ENCODE peak calls at places on chromosomes 4 and X, in four cellular contexts. S is suprapubic skin, W is HCT116, Z is thyroid gland. U is an unnamed sample.

GRCh38 chrX:40581333-40581910 is 652 bp downstream of the ATP6AP2 start:
- DNase-seq in W (no peak), S (no peak), Z (no peak), U (no peak)

GRCh38 chr4:7761720-7762119 is 177.9 kb downstream of the AFAP1 start:
- DNase-seq in S (peak), Z (peak), W (peak), U (peak)

GRCh38 chrX:3598696-3599095 is 114.8 kb downstream of the PRKX start:
- DNase-seq in S (no peak), Z (no peak), W (no peak), U (no peak)

GRCh38 chr4:27149541-27150212 is 289.0 kb downstream of the STIM2 start:
- DNase-seq in Z (no peak), W (no peak), S (no peak), U (no peak)

GRCh38 chrX:134294548-134294947 is 57.6 kb downstream of the CCDC160 start:
- DNase-seq in W (no peak), Z (no peak), S (no peak), U (no peak)

GRCh38 chrX:2662586-2662985 is 28.5 kb upstream of the CD99 start:
- DNase-seq in Z (no peak), S (no peak), W (no peak), U (no peak)

GRCh38 chr4:187929024-187929423 is 66.5 kb upstream of the ZFP42 start:
- DNase-seq in Z (no peak), W (peak), S (no peak), U (no peak)

GRCh38 chr4:176142253-176142652 is 53.1 kb downstream of the SPATA4 start:
- DNase-seq in W (no peak), Z (no peak), S (no peak), U (no peak)

GRCh38 chrX:37846141-37846540 is 1.2 kb downstream of the DYNLT3 start:
- DNase-seq in S (no peak), Z (no peak), W (no peak), U (no peak)

GRCh38 chr4:25500626-25501318 is 123.7 kb downstream of the ANAPC4 start:
- DNase-seq in S (no peak), Z (no peak), W (no peak), U (no peak)

GRCh38 chrX:9832811-9833210 is 46.6 kb downstream of the SHROOM2 start:
- DNase-seq in Z (no peak), W (no peak), S (no peak), U (no peak)

GRCh38 chrX:39915081-39915480 is 182.7 kb downstream of the BCOR start:
- DNase-seq in S (no peak), W (no peak), Z (no peak), U (no peak)

GRCh38 chrX:21972721-21973120 is 32.2 kb downstream of the SMS start:
- DNase-seq in W (no peak), S (no peak), Z (no peak), U (no peak)

GRCh38 chrX:97367149-97367548 is 483.4 kb downstream of the RPA4 start:
- DNase-seq in S (no peak), Z (no peak), W (no peak), U (no peak)

GRCh38 chr4:52912608-52913007 is 50.5 kb downstream of the RASL11B start:
- DNase-seq in W (no peak), S (no peak), Z (no peak), U (no peak)

GRCh38 chr4:158946825-158947224 is 156.1 kb upstream of the RAPGEF2 start:
- DNase-seq in S (no peak), W (no peak), Z (no peak), U (no peak)

GRCh38 chr4:147965056-147965455 is 233.2 kb downstream of the ARHGAP10 start:
- DNase-seq in W (no peak), Z (no peak), S (no peak), U (peak)

GRCh38 chr4:151644625-151645024 is 116.2 kb downstream of the GATB start:
- DNase-seq in S (no peak), Z (no peak), W (peak), U (peak)

GRCh38 chrX:19846995-19847790 is 40.2 kb downstream of the SH3KBP1 start:
- DNase-seq in Z (peak), S (no peak), W (no peak), U (no peak)

GRCh38 chr4:105837037-105837436 is 58.2 kb upstream of the NPNT start:
- DNase-seq in S (no peak), Z (no peak), W (no peak), U (no peak)

GRCh38 chr4:30719363-30720020 is 677 bp upstream of the PCDH7 start:
- DNase-seq in S (peak), Z (peak), W (no peak), U (peak)

GRCh38 chr4:6641971-6642320 is 1.5 kb downstream of the MRFAP1 start:
- DNase-seq in S (peak), W (no peak), Z (no peak), U (no peak)

GRCh38 chrX:4925911-4926310 is 1212.5 kb upstream of the PRKX start:
- DNase-seq in S (no peak), Z (no peak), W (no peak), U (no peak)

GRCh38 chrX:26889574-26889973 is 573.6 kb downstream of the PPP4R3C start:
- DNase-seq in W (no peak), Z (no peak), S (no peak), U (no peak)

GRCh38 chrX:314781-315595 is 3.6 kb downstream of the GTPBP6 start:
- DNase-seq in W (no peak), S (peak), Z (peak), U (no peak)

GRCh38 chr4:162497564-162498167 is 333.9 kb upstream of the FSTL5 start:
- DNase-seq in S (no peak), Z (no peak), W (peak), U (no peak)

GRCh38 chrX:45712067-45712466 is 511.4 kb upstream of the DIPK2B start:
- DNase-seq in W (no peak), S (no peak), Z (no peak), U (no peak)

GRCh38 chrX:130108647-130109428 is 1.5 kb downstream of the ELF4 start:
- DNase-seq in W (no peak), S (no peak), Z (peak), U (no peak)

GRCh38 chr4:118911162-118911791 is 22.6 kb downstream of the SYNPO2 start:
- DNase-seq in W (no peak), Z (no peak), S (no peak), U (no peak)

GRCh38 chr4:74632634-74633033 is 161.7 kb downstream of the BTC start:
- DNase-seq in W (peak), S (no peak), Z (no peak), U (no peak)

GRCh38 chrX:154059231-154059630 is 38.3 kb downstream of the MECP2 start:
- DNase-seq in W (no peak), S (no peak), Z (no peak), U (no peak)

GRCh38 chrX:97401154-97401553 is 517.4 kb downstream of the RPA4 start:
- DNase-seq in S (no peak), W (no peak), Z (no peak), U (no peak)

GRCh38 chr4:138749303-138749702 is 266.3 kb upstream of the NOCT start:
- DNase-seq in Z (no peak), S (no peak), W (no peak), U (no peak)

GRCh38 chr4:9703391-9703790 is 78.0 kb upstream of the DRD5 start:
- DNase-seq in S (no peak), Z (peak), W (peak), U (peak)

GRCh38 chrX:108186811-108187210 is 95.2 kb downstream of the ATG4A start:
- DNase-seq in Z (no peak), W (peak), S (no peak), U (no peak)

GRCh38 chrX:13059676-13060499 is 15.5 kb upstream of the FAM9C start:
- DNase-seq in S (no peak), W (peak), Z (no peak), U (no peak)

GRCh38 chr4:104964387-104965175 is 182.1 kb upstream of the TET2 start:
- DNase-seq in S (no peak), W (no peak), Z (no peak), U (no peak)

GRCh38 chr4:155353923-155354540 is 22.7 kb downstream of the MAP9 start:
- DNase-seq in Z (peak), S (peak), W (peak), U (peak)

GRCh38 chr4:8015512-8015911 is 75.9 kb upstream of the AFAP1 start:
- DNase-seq in S (no peak), Z (peak), W (no peak), U (no peak)

DNA sequence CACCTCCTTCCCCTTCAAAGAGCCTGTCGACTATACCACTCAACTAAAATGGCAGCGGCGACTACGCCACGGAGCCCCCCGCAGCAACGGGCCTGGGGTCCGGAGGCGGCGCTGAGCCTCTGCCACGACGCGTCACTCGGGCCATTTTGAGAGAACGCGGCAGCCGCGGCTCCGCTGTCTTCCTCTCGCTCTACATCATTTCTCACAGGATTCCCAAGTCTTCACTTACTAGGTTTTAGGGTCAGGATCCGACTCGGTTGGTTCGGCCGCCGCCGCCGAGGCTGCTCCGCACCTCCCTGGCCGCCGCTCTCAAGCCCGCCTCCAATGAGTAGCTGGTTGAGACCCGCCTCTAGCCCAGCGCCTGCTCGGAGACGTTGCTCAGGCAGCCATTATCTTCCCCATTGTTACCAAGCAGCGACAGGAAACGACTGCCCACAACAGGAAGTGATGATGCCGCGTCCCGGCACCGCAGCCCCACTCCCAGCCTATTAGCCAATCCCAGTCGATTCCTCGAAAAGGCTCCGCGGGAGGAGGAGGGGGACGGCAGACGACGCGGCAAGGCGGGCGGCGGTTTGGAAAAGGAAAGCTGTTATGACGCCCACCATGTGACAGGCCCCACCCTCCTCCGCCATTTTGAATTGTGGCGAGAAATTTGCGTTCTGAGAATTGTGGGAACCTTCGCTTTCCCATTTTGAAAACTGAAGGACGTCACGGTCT is at the start of gene RLIM:
- DNase-seq in W (peak), Z (peak), S (peak), U (peak)
- TF ChIP-seq POLR2A in W (peak), Z (peak), S (peak), U (peak)

DNA sequence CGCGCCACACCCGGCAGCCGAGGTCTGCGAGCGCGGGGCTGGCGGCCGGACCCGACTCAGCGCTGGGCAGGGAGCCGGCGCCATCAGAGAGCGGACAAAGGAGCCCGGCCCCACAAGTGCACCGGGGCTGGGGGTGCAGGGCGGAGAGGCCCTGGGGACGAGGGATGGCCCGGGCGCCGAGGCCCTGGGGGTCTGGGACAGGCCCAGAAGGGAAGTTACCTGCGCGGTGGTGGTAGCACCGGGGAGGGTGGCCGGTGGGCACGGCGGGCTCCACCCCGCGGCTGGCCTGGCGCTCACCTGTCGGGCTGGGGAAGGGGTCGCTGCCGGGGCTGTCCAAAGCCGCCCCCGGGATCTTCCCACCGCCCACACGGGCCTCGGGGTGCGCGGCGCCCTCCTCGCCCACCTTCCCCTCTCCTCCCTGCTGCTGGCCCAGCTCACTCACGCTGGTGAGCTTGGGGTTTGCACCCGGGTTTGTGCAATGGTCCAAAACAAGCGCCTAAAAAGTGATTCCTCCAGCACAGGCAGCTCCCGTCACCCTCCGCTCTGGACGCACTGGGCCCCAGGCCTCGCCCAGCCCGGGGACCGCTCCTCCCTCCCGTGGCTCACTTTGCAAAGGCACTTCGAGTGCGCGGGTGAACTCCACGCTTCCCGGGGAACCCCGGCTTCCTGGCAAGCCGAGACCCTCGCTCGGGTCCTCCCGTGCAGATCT is at the start of gene CTPS2:
- DNase-seq in W (no peak), S (peak), Z (peak), U (peak)
- TF ChIP-seq POLR2A in W (no peak), S (no peak), Z (peak), U (peak)

GRCh38 chr4:56976283-56976877 is 1.0 kb downstream of the NOA1 start:
- DNase-seq in Z (no peak), W (no peak), S (no peak), U (no peak)

GRCh38 chr4:56979674-56980073 is 978 bp downstream of the POLR2B start:
- DNase-seq in W (no peak), S (no peak), Z (peak), U (peak)

GRCh38 chr4:56976878-56977320 is 507 bp downstream of the NOA1 start:
- DNase-seq in Z (peak), W (peak), S (no peak), U (peak)

GRCh38 chr4:56977321-56978012 is at the start of gene NOA1:
- DNase-seq in S (peak), Z (peak), W (peak), U (peak)

DNA sequence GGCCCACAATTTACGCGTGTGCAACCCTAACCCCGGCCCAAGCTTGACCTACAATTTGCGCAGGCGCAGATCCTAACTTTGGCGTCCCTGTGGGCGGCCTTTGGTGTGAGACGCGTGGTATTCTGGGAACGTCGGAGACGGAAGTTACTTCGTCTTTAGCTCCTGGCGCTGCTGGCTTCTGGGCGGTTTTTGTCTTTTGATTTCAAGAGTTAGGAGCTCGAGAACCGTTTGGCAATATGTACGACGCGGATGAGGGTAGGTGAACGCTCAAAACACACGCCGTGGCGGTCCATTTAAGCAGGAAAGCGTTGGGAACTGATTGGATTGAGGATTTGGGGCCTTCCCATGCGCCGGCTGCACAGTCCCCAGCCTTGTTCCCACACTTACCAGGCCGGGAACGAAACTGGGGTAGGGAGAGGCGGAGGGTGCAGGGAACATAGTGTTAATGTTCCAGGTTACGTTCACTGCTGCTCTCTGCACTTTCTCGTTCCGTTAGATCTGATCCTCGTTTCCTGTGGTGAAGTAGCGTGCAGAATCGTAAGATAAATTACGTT is at the start of gene POLR2B:
- DNase-seq in Z (peak), W (peak), S (peak), U (peak)
- TF ChIP-seq POLR2A in Z (peak), W (peak), S (peak), U (peak)

DNA sequence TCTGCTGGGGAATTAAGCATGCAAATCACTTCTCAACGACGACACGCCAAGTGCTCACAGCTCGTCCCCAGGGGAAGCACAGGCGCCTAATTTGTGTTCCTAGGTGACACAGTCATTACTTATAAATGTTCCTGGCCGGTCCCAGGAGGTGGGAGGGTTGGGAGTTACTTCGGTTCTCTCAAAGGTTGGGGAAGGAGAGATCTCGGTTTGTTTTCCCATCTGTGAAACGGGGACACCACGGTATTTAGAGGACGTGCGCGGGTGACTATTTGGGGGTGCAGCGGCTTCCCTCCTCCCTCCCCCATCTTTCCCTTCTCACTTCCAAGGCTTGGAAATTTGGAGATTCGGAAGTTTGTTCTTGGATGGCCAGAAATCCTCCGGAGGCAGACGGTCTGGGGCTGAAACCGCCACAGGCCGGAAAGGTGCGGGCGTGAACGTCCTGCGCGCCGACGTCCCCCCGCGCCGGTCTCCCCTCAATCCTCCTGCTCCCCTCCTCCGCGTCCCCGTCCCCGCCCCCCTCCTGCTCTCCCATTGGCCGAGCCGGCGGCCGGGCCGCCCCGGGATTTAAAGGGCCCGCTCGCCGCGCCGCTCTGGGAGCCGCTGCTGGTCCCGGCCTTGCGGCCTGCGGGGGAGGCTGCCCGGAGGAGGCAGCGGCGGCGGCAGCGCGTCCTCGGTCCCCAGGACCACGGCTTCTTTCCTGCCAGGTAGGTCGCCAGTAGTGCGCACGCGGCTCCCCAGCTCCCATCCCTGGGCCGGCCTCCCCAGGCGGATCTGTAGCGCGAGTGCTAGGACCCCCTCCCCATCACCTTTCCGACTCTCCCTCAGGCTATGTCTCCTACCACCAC is at the start of gene PORCN:
- DNase-seq in Z (peak), S (peak), W (no peak), U (peak)
- TF ChIP-seq POLR2A in Z (peak), S (no peak), W (no peak), U (peak)

GRCh38 chr4:63786181-63786580 is 623.1 kb downstream of the TECRL start:
- DNase-seq in Z (no peak), S (no peak), W (no peak), U (no peak)

GRCh38 chr4:63784822-63785221 is 624.4 kb downstream of the TECRL start:
- DNase-seq in W (no peak), Z (no peak), S (no peak), U (no peak)

GRCh38 chr4:63790377-63790776 is 618.9 kb downstream of the TECRL start:
- DNase-seq in Z (no peak), W (no peak), S (no peak), U (no peak)

GRCh38 chr4:63788271-63788670 is 621.0 kb downstream of the TECRL start:
- DNase-seq in W (no peak), S (no peak), Z (no peak), U (no peak)

GRCh38 chr4:63787326-63787725 is 621.9 kb downstream of the TECRL start:
- DNase-seq in S (no peak), W (no peak), Z (no peak), U (no peak)
- TF ChIP-seq POLR2A in S (no peak), W (no peak), Z (no peak), U (no peak)

GRCh38 chrX:147875866-147876596 is 35.7 kb upstream of the FMR1 start:
- DNase-seq in S (no peak), W (no peak), Z (peak), U (no peak)
- TF ChIP-seq POLR2A in S (no peak), W (no peak), Z (no peak), U (no peak)

DNA sequence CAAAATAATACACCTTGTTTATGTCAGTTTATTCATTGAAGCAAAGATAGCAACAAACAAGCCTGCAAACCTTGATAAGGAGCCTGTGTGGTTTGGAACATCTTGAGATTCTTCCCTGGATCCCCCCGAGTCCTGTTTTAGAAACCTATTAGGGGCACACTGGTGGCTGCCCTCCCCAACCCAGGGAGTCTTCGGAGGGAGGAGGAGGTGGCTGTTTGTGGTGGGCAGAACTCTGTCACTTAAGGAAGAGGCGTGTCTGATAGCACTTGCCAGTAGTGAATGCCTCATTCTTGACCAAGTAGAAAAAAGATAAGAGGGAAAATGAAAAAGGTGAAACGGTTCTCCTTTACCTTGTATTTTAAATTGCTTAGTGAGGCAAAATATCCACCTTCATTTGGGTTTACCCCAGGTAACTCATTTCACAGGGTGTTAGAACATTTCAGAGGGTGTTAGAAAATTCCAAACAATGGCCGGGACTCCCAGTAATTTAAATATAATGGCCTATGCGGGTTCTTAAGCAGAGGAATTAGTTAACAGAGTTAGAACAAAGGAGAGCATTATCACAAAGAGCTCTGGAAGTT is 10.4 kb downstream of the KIT start:
- DNase-seq in W (no peak), S (no peak), Z (no peak), U (no peak)
- TF ChIP-seq POLR2A in W (no peak), S (no peak), Z (peak), U (no peak)